ENCODE peak calls at places on chromosomes 1 and 21, in ten cellular contexts. M is stimulated activated CD8-positive, alpha-beta memory T cell treated with anti-CD3 and anti-CD28 coated beads, Interleukin-2, amount 100 ng/mL, for 1 hour; V is stromal cell of bone marrow; F is Peyer's patch; S is ACHN; W is stimulated activated CD4-positive, alpha-beta T cell treated with anti-CD3 and anti-CD28 coated beads, Interleukin-12 subunit alpha, Interleukin-12 subunit beta, amount 100 ng/mL, for 4 hours; A is CD8-positive, alpha-beta memory T cell; Z is activated CD8-positive, alpha-beta memory T cell treated with anti-CD3 and anti-CD28 coated beads, Interleukin-2, amount 50 U/mL, for 4 hours; P is NCI-H2081; I is amniotic stem cell. U is an unnamed sample.

GRCh38 chr1:112390775-112391602 is 5.0 kb upstream of the CTTNBP2NL start:
- DNase-seq in M (peak), V (peak), F (peak), S (peak), W (peak), A (peak), Z (peak), P (peak), I (peak), U (peak)

GRCh38 chr1:2604854-2605753 is 18.5 kb downstream of the PRXL2B start:
- DNase-seq in M (no peak), V (no peak), F (no peak), S (no peak), W (no peak), A (no peak), Z (no peak), P (no peak), I (no peak), U (no peak)

GRCh38 chr1:118154220-118154619 is 30.8 kb downstream of the SPAG17 start:
- DNase-seq in M (no peak), V (no peak), F (no peak), S (no peak), W (no peak), A (no peak), Z (no peak), P (peak), I (no peak), U (no peak)

GRCh38 chr1:27503961-27504587 is 14.1 kb upstream of the WASF2 start:
- DNase-seq in M (no peak), V (peak), F (no peak), S (no peak), W (no peak), A (no peak), Z (no peak), P (no peak), I (no peak), U (no peak)

GRCh38 chr1:17437260-17438175 is 2.0 kb downstream of the RCC2 start:
- DNase-seq in M (no peak), V (no peak), F (peak), S (peak), W (peak), A (peak), Z (peak), P (peak), I (no peak), U (peak)

GRCh38 chr1:183022202-183023145 is 746 bp upstream of the LAMC1 start:
- DNase-seq in M (no peak), V (peak), F (peak), S (peak), W (peak), A (no peak), Z (peak), P (peak), I (peak), U (no peak)

GRCh38 chr1:211521102-211521815 is 29.3 kb upstream of the RD3 start:
- DNase-seq in M (no peak), V (no peak), F (no peak), S (no peak), W (no peak), A (no peak), Z (no peak), P (no peak), I (no peak), U (no peak)

GRCh38 chr1:109508001-109508872 is 1.3 kb downstream of the AMIGO1 start:
- DNase-seq in M (no peak), V (no peak), F (no peak), S (no peak), W (no peak), A (no peak), Z (no peak), P (no peak), I (no peak), U (no peak)

GRCh38 chr1:51736702-51737101 is 119.8 kb downstream of the OSBPL9 start:
- DNase-seq in M (no peak), V (peak), F (peak), S (peak), W (no peak), A (no peak), Z (no peak), P (no peak), I (no peak), U (no peak)

GRCh38 chr1:227880342-227880924 is 65.0 kb downstream of the PRSS38 start:
- DNase-seq in M (no peak), V (peak), F (no peak), S (no peak), W (no peak), A (no peak), Z (no peak), P (no peak), I (no peak), U (no peak)

GRCh38 chr1:25573961-25574360 is 30.6 kb downstream of the LDLRAP1 start:
- DNase-seq in M (no peak), V (no peak), F (no peak), S (no peak), W (no peak), A (no peak), Z (no peak), P (no peak), I (no peak), U (no peak)

GRCh38 chr1:29591601-29592260 is 355.4 kb downstream of the PTPRU start:
- DNase-seq in M (no peak), V (no peak), F (no peak), S (peak), W (no peak), A (no peak), Z (no peak), P (no peak), I (no peak), U (no peak)

GRCh38 chr21:36783612-36784383 is 84.9 kb downstream of the SIM2 start:
- DNase-seq in M (no peak), V (no peak), F (peak), S (peak), W (no peak), A (no peak), Z (no peak), P (no peak), I (peak), U (no peak)

GRCh38 chr1:19445417-19446342 is 39.7 kb downstream of the CAPZB start:
- DNase-seq in M (no peak), V (no peak), F (no peak), S (peak), W (no peak), A (no peak), Z (no peak), P (no peak), I (no peak), U (no peak)

U was measured in activated T-helper 9 cell treated with anti-CD3 and anti-CD28 coated beads, Interleukin-2, amount 50 U/mL, for 16 hours.